ENCODE peak calls at places on chromosomes 13 and 19, in five cellular contexts. One of them, this sample, is unnamed. For H3K4me1, the result is how much of the 10 kb centered on the place peaks cover.

GRCh38 chr13:29676941-29677452 is 81.5 kb upstream of the SLC7A1 start:
- DNase-seq in colonic mucosa: peak
- DNase-seq in CD4-positive, alpha-beta memory T cell: no peak
- DNase-seq in CD8-positive, alpha-beta T cell: no peak
- DNase-seq in heart right ventricle: no peak
- DNase-seq in this sample: no peak

GRCh38 chr19:44822670-44823372 is 13.9 kb downstream of the BCAM start:
- DNase-seq in colonic mucosa: no peak
- DNase-seq in CD8-positive, alpha-beta T cell: no peak
- DNase-seq in heart right ventricle: no peak
- DNase-seq in CD4-positive, alpha-beta memory T cell: no peak
- DNase-seq in this sample: no peak

GRCh38 chr19:58328999-58329398 is 2.2 kb downstream of the ZSCAN22 start:
- DNase-seq in CD4-positive, alpha-beta memory T cell: no peak
- DNase-seq in heart right ventricle: no peak
- DNase-seq in CD8-positive, alpha-beta T cell: no peak
- DNase-seq in colonic mucosa: no peak
- DNase-seq in this sample: no peak

GRCh38 chr13:113611996-113612395 is 27.4 kb downstream of the TFDP1 start:
- DNase-seq in CD4-positive, alpha-beta memory T cell: no peak
- DNase-seq in CD8-positive, alpha-beta T cell: no peak
- DNase-seq in heart right ventricle: no peak
- DNase-seq in colonic mucosa: no peak
- DNase-seq in this sample: no peak

GRCh38 chr13:27403727-27404385 is 20.6 kb upstream of the GTF3A start:
- DNase-seq in heart right ventricle: no peak
- DNase-seq in CD4-positive, alpha-beta memory T cell: no peak
- DNase-seq in colonic mucosa: peak
- DNase-seq in CD8-positive, alpha-beta T cell: no peak
- DNase-seq in this sample: no peak

GRCh38 chr19:23481043-23481442 is 85.8 kb upstream of the ZNF91 start:
- DNase-seq in heart right ventricle: no peak
- DNase-seq in CD8-positive, alpha-beta T cell: no peak
- DNase-seq in CD4-positive, alpha-beta memory T cell: no peak
- DNase-seq in colonic mucosa: no peak
- DNase-seq in this sample: no peak

GRCh38 chr13:102399791-102400618 is 1.8 kb downstream of the FGF14 start:
- DNase-seq in CD8-positive, alpha-beta T cell: peak
- DNase-seq in CD4-positive, alpha-beta memory T cell: no peak
- DNase-seq in colonic mucosa: no peak
- DNase-seq in heart right ventricle: no peak
- DNase-seq in this sample: peak

GRCh38 chr13:23510979-23511735 is 59.1 kb upstream of the TNFRSF19 start:
- DNase-seq in CD4-positive, alpha-beta memory T cell: no peak
- DNase-seq in heart right ventricle: peak
- DNase-seq in CD8-positive, alpha-beta T cell: no peak
- DNase-seq in colonic mucosa: no peak
- DNase-seq in this sample: no peak

GRCh38 chr13:114111577-114111976 is 20.8 kb downstream of the RASA3 start:
- DNase-seq in colonic mucosa: no peak
- DNase-seq in CD4-positive, alpha-beta memory T cell: no peak
- DNase-seq in heart right ventricle: no peak
- DNase-seq in CD8-positive, alpha-beta T cell: peak
- DNase-seq in this sample: no peak

GRCh38 chr19:7859766-7860165 is 14.4 kb downstream of the PRR36 start:
- DNase-seq in heart right ventricle: no peak
- DNase-seq in colonic mucosa: no peak
- DNase-seq in CD8-positive, alpha-beta T cell: no peak
- DNase-seq in CD4-positive, alpha-beta memory T cell: no peak
- DNase-seq in this sample: no peak

GRCh38 chr19:6065685-6066365 is 44.5 kb downstream of the RFX2 start:
- DNase-seq in heart right ventricle: peak
- DNase-seq in CD4-positive, alpha-beta memory T cell: peak
- DNase-seq in colonic mucosa: peak
- DNase-seq in CD8-positive, alpha-beta T cell: peak
- DNase-seq in this sample: peak

GRCh38 chr13:114318624-114319023 is 4.3 kb downstream of the CHAMP1 start:
- DNase-seq in heart right ventricle: no peak
- DNase-seq in CD4-positive, alpha-beta memory T cell: no peak
- DNase-seq in CD8-positive, alpha-beta T cell: no peak
- DNase-seq in colonic mucosa: no peak
- DNase-seq in this sample: no peak

GRCh38 chr19:6773323-6773931 is 919 bp downstream of the VAV1 start:
- DNase-seq in colonic mucosa: peak
- DNase-seq in CD8-positive, alpha-beta T cell: peak
- DNase-seq in heart right ventricle: no peak
- DNase-seq in CD4-positive, alpha-beta memory T cell: peak
- DNase-seq in this sample: peak

DNA sequence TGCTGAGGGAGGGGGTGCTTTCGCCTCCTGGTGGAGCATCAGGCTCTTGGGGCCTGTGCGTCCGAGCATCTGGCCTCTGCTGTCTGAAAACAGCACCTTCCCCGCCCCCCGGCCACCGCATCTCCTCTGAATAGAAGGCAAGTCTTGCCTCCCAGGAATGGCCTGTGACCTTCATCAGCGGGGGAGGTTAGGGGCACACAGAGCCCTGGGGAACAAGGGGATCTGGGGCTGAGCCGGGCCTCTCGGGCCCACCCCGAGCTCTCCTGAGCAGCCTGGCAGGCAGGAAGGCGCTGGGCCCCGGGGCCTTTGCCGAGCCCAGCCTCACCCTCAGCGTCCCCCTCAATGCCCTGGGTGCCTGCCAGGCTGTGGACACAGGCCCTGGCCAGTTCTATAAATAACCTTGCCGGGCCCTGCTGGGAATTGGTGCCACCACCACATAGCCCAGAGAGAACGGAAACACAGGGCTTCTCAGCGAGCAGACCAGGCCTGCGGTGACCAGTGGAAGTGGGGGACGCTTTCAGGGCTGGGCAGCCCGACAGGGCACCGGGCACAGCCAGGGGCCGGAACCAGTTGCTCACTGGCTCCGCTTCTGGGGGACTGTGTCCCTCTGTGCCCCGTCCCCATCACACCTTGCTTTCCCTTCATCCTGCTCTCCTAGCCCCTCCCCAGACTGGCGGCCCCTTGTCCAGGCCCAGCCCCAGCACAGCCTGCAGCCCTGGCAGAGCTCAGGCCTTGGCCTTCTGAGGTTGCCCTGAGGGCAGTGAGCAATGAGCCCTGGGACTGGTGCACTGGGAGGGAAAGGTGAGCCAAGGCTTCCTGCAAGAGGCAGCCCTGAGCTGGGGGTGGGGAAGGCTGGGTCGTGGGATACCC is 9.5 kb downstream of the STK11 start:
- DNase-seq in colonic mucosa: no peak
- DNase-seq in CD4-positive, alpha-beta memory T cell: no peak
- DNase-seq in CD8-positive, alpha-beta T cell: peak
- DNase-seq in heart right ventricle: peak
- DNase-seq in this sample: peak
- H3K4me1 ChIP-seq in colonic mucosa: under half
- H3K4me1 ChIP-seq in CD4-positive, alpha-beta memory T cell: under half
- H3K4me1 ChIP-seq in CD8-positive, alpha-beta T cell: under half
- H3K4me1 ChIP-seq in heart right ventricle: half or more
- H3K4me1 ChIP-seq in this sample: under half

GRCh38 chr19:13092608-13093260 is 9.9 kb downstream of the LYL1 start:
- DNase-seq in CD4-positive, alpha-beta memory T cell: no peak
- DNase-seq in colonic mucosa: no peak
- DNase-seq in CD8-positive, alpha-beta T cell: no peak
- DNase-seq in heart right ventricle: no peak
- DNase-seq in this sample: no peak
- H3K27ac ChIP-seq in CD4-positive, alpha-beta memory T cell: no peak
- H3K27ac ChIP-seq in colonic mucosa: no peak
- H3K27ac ChIP-seq in CD8-positive, alpha-beta T cell: no peak
- H3K27ac ChIP-seq in heart right ventricle: peak
- H3K27ac ChIP-seq in this sample: peak

DNA sequence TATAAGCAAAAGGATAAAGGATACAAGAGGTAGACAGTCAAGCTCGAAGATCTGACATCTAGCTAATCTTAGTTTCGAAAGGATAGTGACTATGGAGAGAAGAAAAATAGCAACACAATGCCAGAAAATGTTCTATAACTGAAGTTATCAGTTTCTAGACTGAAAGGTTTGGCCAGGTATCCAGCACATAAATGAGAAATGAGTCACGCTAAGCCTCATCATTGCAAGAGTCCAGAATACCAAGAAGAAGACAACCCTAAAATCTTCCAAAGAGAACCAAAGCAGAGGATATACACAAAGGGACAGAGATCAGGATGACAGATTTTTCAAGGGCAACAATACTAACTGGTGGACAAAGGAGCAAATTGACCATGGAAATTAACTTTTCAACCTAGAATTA is 237.0 kb downstream of the POSTN start:
- DNase-seq in heart right ventricle: no peak
- DNase-seq in CD8-positive, alpha-beta T cell: no peak
- DNase-seq in CD4-positive, alpha-beta memory T cell: no peak
- DNase-seq in colonic mucosa: no peak
- DNase-seq in this sample: no peak
- H3K4me3 ChIP-seq in heart right ventricle: no peak
- H3K4me3 ChIP-seq in CD8-positive, alpha-beta T cell: no peak
- H3K4me3 ChIP-seq in CD4-positive, alpha-beta memory T cell: no peak
- H3K4me3 ChIP-seq in colonic mucosa: no peak
- H3K4me3 ChIP-seq in this sample: no peak

DNA sequence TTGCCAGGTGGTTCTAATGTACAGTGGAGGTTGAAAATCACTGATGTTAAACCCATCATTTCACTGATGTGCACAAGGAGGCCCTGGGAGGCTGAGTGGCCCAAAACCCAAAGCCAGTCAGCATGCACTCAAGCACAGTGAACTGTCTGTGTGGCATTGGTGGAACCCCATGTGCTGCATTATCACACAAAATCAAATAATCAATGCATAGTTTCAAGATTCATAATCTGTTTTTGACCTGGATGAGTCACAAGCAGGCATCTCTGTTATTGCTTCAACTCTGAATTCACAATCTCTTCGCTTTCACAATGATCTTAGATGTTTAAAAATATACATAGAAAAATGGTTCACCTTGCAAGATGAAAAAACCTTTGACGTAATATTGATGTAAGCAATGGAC is 455.4 kb downstream of the IRS2 start:
- DNase-seq in CD8-positive, alpha-beta T cell: no peak
- DNase-seq in heart right ventricle: no peak
- DNase-seq in colonic mucosa: no peak
- DNase-seq in CD4-positive, alpha-beta memory T cell: no peak
- DNase-seq in this sample: no peak
- H3K4me1 ChIP-seq in CD8-positive, alpha-beta T cell: under half
- H3K4me1 ChIP-seq in heart right ventricle: under half
- H3K4me1 ChIP-seq in colonic mucosa: under half
- H3K4me1 ChIP-seq in CD4-positive, alpha-beta memory T cell: under half
- H3K4me1 ChIP-seq in this sample: under half

GRCh38 chr19:42328854-42329253 is 3.4 kb downstream of the MEGF8 start:
- DNase-seq in CD8-positive, alpha-beta T cell: no peak
- DNase-seq in colonic mucosa: no peak
- DNase-seq in CD4-positive, alpha-beta memory T cell: no peak
- DNase-seq in heart right ventricle: no peak
- DNase-seq in this sample: no peak

GRCh38 chr19:42333018-42333417 is 7.6 kb downstream of the MEGF8 start:
- DNase-seq in colonic mucosa: no peak
- DNase-seq in CD4-positive, alpha-beta memory T cell: no peak
- DNase-seq in CD8-positive, alpha-beta T cell: no peak
- DNase-seq in heart right ventricle: no peak
- DNase-seq in this sample: no peak

GRCh38 chr19:42327381-42327780 is 1.9 kb downstream of the MEGF8 start:
- DNase-seq in colonic mucosa: no peak
- DNase-seq in CD4-positive, alpha-beta memory T cell: no peak
- DNase-seq in heart right ventricle: no peak
- DNase-seq in CD8-positive, alpha-beta T cell: no peak
- DNase-seq in this sample: no peak

GRCh38 chr19:42332059-42332458 is 6.6 kb downstream of the MEGF8 start:
- DNase-seq in CD4-positive, alpha-beta memory T cell: no peak
- DNase-seq in colonic mucosa: no peak
- DNase-seq in heart right ventricle: no peak
- DNase-seq in CD8-positive, alpha-beta T cell: no peak
- DNase-seq in this sample: no peak

DNA sequence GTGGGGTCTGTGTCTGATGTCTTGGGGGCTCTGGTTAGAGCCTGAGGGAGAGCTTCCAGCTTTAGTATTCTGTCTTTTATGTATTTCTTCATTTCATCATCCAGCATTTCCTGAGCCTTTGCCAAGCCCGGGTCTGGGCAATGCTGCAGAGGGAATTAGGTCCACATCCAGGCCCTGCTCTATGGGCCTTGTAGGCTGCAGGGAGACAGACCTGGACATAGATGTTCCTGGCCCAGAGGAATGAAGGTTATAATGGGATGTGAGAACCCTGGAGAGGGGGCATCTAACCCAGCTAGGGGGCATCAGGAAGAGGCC is 5.0 kb downstream of the MEGF8 start:
- DNase-seq in CD4-positive, alpha-beta memory T cell: no peak
- DNase-seq in heart right ventricle: no peak
- DNase-seq in colonic mucosa: no peak
- DNase-seq in CD8-positive, alpha-beta T cell: no peak
- DNase-seq in this sample: no peak
- H3K27ac ChIP-seq in CD4-positive, alpha-beta memory T cell: no peak
- H3K27ac ChIP-seq in heart right ventricle: no peak
- H3K27ac ChIP-seq in colonic mucosa: no peak
- H3K27ac ChIP-seq in CD8-positive, alpha-beta T cell: no peak
- H3K27ac ChIP-seq in this sample: no peak